ENCODE peak calls at places on chromosomes 5 and 9, in six cellular contexts. One of them, this sample, is unnamed.

GRCh38 chr9:113675475-113675941 is 200.6 kb upstream of the ZNF618 start:
- DNase-seq in naive thymus-derived CD4-positive, alpha-beta T cell: no peak
- DNase-seq in GM04504: peak
- DNase-seq in M059J: peak
- DNase-seq in NCI-H526 treated with DMSO at 0.1 percent for 48 hours: no peak
- DNase-seq in fibroblast of the aortic adventitia: peak
- DNase-seq in this sample: peak

GRCh38 chr9:16442622-16443021 is 427.8 kb downstream of the BNC2 start:
- DNase-seq in naive thymus-derived CD4-positive, alpha-beta T cell: no peak
- DNase-seq in GM04504: no peak
- DNase-seq in M059J: peak
- DNase-seq in NCI-H526 treated with DMSO at 0.1 percent for 48 hours: no peak
- DNase-seq in fibroblast of the aortic adventitia: peak
- DNase-seq in this sample: no peak

GRCh38 chr5:14871084-14871572 is 450 bp downstream of the ANKH start:
- DNase-seq in naive thymus-derived CD4-positive, alpha-beta T cell: peak
- DNase-seq in GM04504: no peak
- DNase-seq in M059J: peak
- DNase-seq in NCI-H526 treated with DMSO at 0.1 percent for 48 hours: no peak
- DNase-seq in fibroblast of the aortic adventitia: no peak
- DNase-seq in this sample: no peak

GRCh38 chr9:8208465-8208864 is 408.9 kb upstream of the DMAC1 start:
- DNase-seq in naive thymus-derived CD4-positive, alpha-beta T cell: no peak
- DNase-seq in GM04504: no peak
- DNase-seq in M059J: no peak
- DNase-seq in NCI-H526 treated with DMSO at 0.1 percent for 48 hours: no peak
- DNase-seq in fibroblast of the aortic adventitia: peak
- DNase-seq in this sample: peak

GRCh38 chr5:172565455-172565854 is 75.6 kb upstream of the NEURL1B start:
- DNase-seq in naive thymus-derived CD4-positive, alpha-beta T cell: no peak
- DNase-seq in GM04504: no peak
- DNase-seq in M059J: no peak
- DNase-seq in NCI-H526 treated with DMSO at 0.1 percent for 48 hours: no peak
- DNase-seq in fibroblast of the aortic adventitia: no peak
- DNase-seq in this sample: no peak

GRCh38 chr5:76305264-76305663 is 97.8 kb upstream of the IQGAP2 start:
- DNase-seq in naive thymus-derived CD4-positive, alpha-beta T cell: no peak
- DNase-seq in GM04504: no peak
- DNase-seq in M059J: no peak
- DNase-seq in NCI-H526 treated with DMSO at 0.1 percent for 48 hours: no peak
- DNase-seq in fibroblast of the aortic adventitia: no peak
- DNase-seq in this sample: no peak

GRCh38 chr5:143760137-143760505 is 51.8 kb upstream of the HMHB1 start:
- DNase-seq in naive thymus-derived CD4-positive, alpha-beta T cell: no peak
- DNase-seq in GM04504: no peak
- DNase-seq in M059J: no peak
- DNase-seq in NCI-H526 treated with DMSO at 0.1 percent for 48 hours: no peak
- DNase-seq in fibroblast of the aortic adventitia: no peak
- DNase-seq in this sample: no peak

GRCh38 chr5:168734657-168735344 is 155.6 kb upstream of the PANK3 start:
- DNase-seq in naive thymus-derived CD4-positive, alpha-beta T cell: no peak
- DNase-seq in GM04504: peak
- DNase-seq in M059J: peak
- DNase-seq in NCI-H526 treated with DMSO at 0.1 percent for 48 hours: no peak
- DNase-seq in fibroblast of the aortic adventitia: peak
- DNase-seq in this sample: no peak

This sample was measured in BJ.